ENCODE peak calls at places on chromosomes 13 and 19, in eight cellular contexts. G is ovary, V is thoracic aorta, S is uterus, C is psoas muscle, X is endothelial cell of umbilical vein, W is tibial artery, I is heart left ventricle. T is an unnamed sample. For H3K4me1, the result is how much of the 10 kb centered on the place peaks cover.

GRCh38 chr13:50990540-50991506 is 81.2 kb downstream of the RNASEH2B start:
- DNase-seq in V (no peak), S (peak), X (peak), I (peak), W (no peak), G (peak), C (peak), T (no peak)

GRCh38 chr19:4233282-4233853 is 4.0 kb downstream of the EBI3 start:
- DNase-seq in X (no peak), I (peak), S (no peak), W (no peak), C (peak), V (no peak), G (peak), T (peak)

GRCh38 chr13:24361138-24361537 is 51.8 kb downstream of the C1QTNF9 start:
- DNase-seq in W (no peak), G (no peak), I (no peak), V (no peak), X (no peak), S (no peak), C (no peak), T (no peak)

GRCh38 chr13:101881593-101881992 is 429.1 kb downstream of the ITGBL1 start:
- DNase-seq in W (no peak), C (no peak), V (no peak), I (no peak), G (no peak), S (no peak), X (no peak), T (no peak)

GRCh38 chr13:44278164-44278563 is 95.5 kb upstream of the SERP2 start:
- DNase-seq in S (no peak), G (no peak), X (peak), I (no peak), C (no peak), V (no peak), W (no peak), T (no peak)

GRCh38 chr19:50266896-50267295 is 62.3 kb downstream of the KCNC3 start:
- DNase-seq in S (no peak), W (no peak), G (no peak), C (no peak), X (no peak), I (no peak), V (no peak), T (peak)

GRCh38 chr13:20489185-20489820 is 36.4 kb downstream of the CRYL1 start:
- DNase-seq in G (no peak), C (no peak), V (no peak), W (no peak), I (peak), X (no peak), S (peak), T (peak)

GRCh38 chr13:65057986-65058385 is 2172.2 kb downstream of the PCDH9 start:
- DNase-seq in X (no peak), G (no peak), W (no peak), S (no peak), I (no peak), C (no peak), V (no peak), T (no peak)

GRCh38 chr13:45138282-45138681 is 18.0 kb downstream of the GTF2F2 start:
- DNase-seq in X (no peak), W (no peak), C (no peak), S (no peak), V (no peak), G (no peak), I (no peak), T (no peak)

GRCh38 chr19:55460670-55461258 is 678 bp downstream of the ISOC2 start:
- DNase-seq in C (peak), X (peak), S (peak), I (peak), G (peak), W (peak), V (peak), T (peak)

GRCh38 chr19:1566392-1567115 is 1.6 kb downstream of the MEX3D start:
- DNase-seq in C (peak), V (no peak), S (peak), I (peak), X (peak), W (peak), G (peak), T (peak)

GRCh38 chr19:3186377-3186688 is 603 bp downstream of the NCLN start:
- DNase-seq in X (peak), C (no peak), S (no peak), V (no peak), G (peak), I (no peak), W (no peak), T (no peak)

GRCh38 chr19:35040826-35041547 is 534 bp upstream of the HPN start:
- DNase-seq in C (peak), G (peak), V (peak), X (peak), S (peak), I (peak), W (peak), T (no peak)
- H3K4me3 ChIP-seq in C (peak), G (no peak), V (peak), X (no peak), S (no peak), I (no peak), W (peak), T (peak)

GRCh38 chr13:110348309-110348625 is 41.2 kb downstream of the COL4A2 start:
- DNase-seq in C (no peak), W (no peak), G (no peak), S (no peak), V (no peak), X (peak), I (no peak), T (no peak)

GRCh38 chr13:110347535-110348308 is 40.6 kb downstream of the COL4A2 start:
- DNase-seq in V (peak), G (no peak), C (peak), X (no peak), I (peak), W (peak), S (peak), T (peak)

GRCh38 chr13:110345701-110346100 is 38.6 kb downstream of the COL4A2 start:
- DNase-seq in V (no peak), X (no peak), C (no peak), I (no peak), S (peak), W (peak), G (no peak), T (no peak)

GRCh38 chr13:110346661-110347067 is 39.6 kb downstream of the COL4A2 start:
- DNase-seq in X (no peak), C (no peak), V (no peak), I (no peak), G (no peak), W (peak), S (no peak), T (peak)

DNA sequence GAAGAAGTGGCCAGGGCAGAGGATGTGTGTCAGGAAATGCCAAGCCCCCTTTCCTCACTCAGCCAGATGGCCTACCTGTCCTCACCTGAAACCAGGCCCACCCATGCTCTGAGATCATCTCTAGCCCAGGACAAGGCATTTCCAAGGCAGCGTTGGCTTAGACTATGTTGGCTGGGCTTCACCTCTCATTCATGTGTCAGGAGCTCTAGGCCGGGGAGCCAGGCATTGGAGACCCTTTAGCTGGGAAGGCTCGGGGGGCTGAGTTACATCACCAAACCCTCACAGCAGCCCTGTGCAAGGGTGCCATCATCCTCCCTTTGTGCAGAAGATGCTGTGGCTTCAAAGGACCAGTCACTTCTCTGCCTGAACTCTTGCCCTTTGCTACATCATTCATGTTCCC is 40.0 kb downstream of the COL4A2 start:
- DNase-seq in G (no peak), V (no peak), I (no peak), S (no peak), W (no peak), X (no peak), C (no peak), T (no peak)
- H3K4me1 ChIP-seq in G (under half), V (under half), I (under half), S (under half), W (half or more), X (under half), C (under half), T (half or more)

GRCh38 chr19:14472202-14472961 is 2.8 kb downstream of the PTGER1 start:
- DNase-seq in C (peak), W (peak), X (peak), I (peak), V (no peak), G (peak), S (peak), T (peak)
- H3K4me3 ChIP-seq in C (peak), W (peak), X (no peak), I (no peak), V (peak), G (no peak), S (peak), T (peak)

GRCh38 chr13:112729408-112729807 is 39.6 kb downstream of the ATP11A start:
- DNase-seq in C (peak), W (no peak), V (no peak), G (peak), S (no peak), X (no peak), I (peak), T (no peak)

GRCh38 chr13:112727581-112727980 is 37.7 kb downstream of the ATP11A start:
- DNase-seq in W (no peak), C (no peak), I (no peak), S (no peak), V (no peak), X (no peak), G (peak), T (no peak)

GRCh38 chr13:112730157-112730671 is 40.4 kb downstream of the ATP11A start:
- DNase-seq in I (peak), W (no peak), X (no peak), V (no peak), C (peak), S (no peak), G (peak), T (no peak)

GRCh38 chr13:112726018-112726767 is 36.4 kb downstream of the ATP11A start:
- DNase-seq in V (no peak), G (peak), S (no peak), W (no peak), I (no peak), C (no peak), X (no peak), T (peak)

GRCh38 chr13:112728375-112729126 is 38.7 kb downstream of the ATP11A start:
- DNase-seq in I (no peak), C (no peak), G (peak), V (no peak), X (no peak), W (no peak), S (no peak), T (no peak)
- H3K4me1 ChIP-seq in I (under half), C (half or more), G (under half), V (under half), X (under half), W (under half), S (under half), T (under half)

GRCh38 chr19:46834121-46834520 is 16.5 kb downstream of the AP2S1 start:
- DNase-seq in X (no peak), C (no peak), W (no peak), I (no peak), V (no peak), G (no peak), S (no peak), T (no peak)
- H3K4me3 ChIP-seq in X (no peak), C (no peak), W (no peak), I (no peak), V (no peak), G (no peak), S (no peak), T (no peak)

GRCh38 chr19:34274284-34274826 is 20.0 kb downstream of the GARRE1 start:
- DNase-seq in S (no peak), C (no peak), V (no peak), W (no peak), G (no peak), X (no peak), I (no peak), T (no peak)
- H3K4me1 ChIP-seq in S (under half), C (half or more), V (under half), W (half or more), G (under half), X (half or more), I (under half), T (under half)

GRCh38 chr13:99967884-99968520 is 3.6 kb downstream of the ZIC5 start:
- DNase-seq in V (no peak), I (no peak), W (no peak), X (no peak), S (no peak), G (no peak), C (no peak), T (no peak)
- H3K4me3 ChIP-seq in V (peak), I (peak), W (peak), X (no peak), S (no peak), G (peak), C (peak), T (peak)

T was measured in PC-3.